ENCODE peak calls at places on chromosomes 16 and 17, in nine cellular contexts. One of them, this sample, is unnamed. For H3K4me1, the result is how much of the 10 kb centered on the place peaks cover.

GRCh38 chr17:81317992-81318391 is 22.9 kb upstream of the SLC38A10 start:
- DNase-seq in tibial nerve: no peak
- DNase-seq in body of pancreas: no peak
- DNase-seq in GM23338: peak
- DNase-seq in A549: no peak
- DNase-seq in heart left ventricle: no peak
- DNase-seq in aorta: no peak
- DNase-seq in IMR-90: no peak
- DNase-seq in heart right ventricle: no peak
- DNase-seq in this sample: no peak

GRCh38 chr16:52090080-52090479 is 456.9 kb downstream of the TOX3 start:
- DNase-seq in IMR-90: peak
- DNase-seq in GM23338: no peak
- DNase-seq in aorta: no peak
- DNase-seq in tibial nerve: no peak
- DNase-seq in heart right ventricle: no peak
- DNase-seq in body of pancreas: no peak
- DNase-seq in heart left ventricle: no peak
- DNase-seq in A549: no peak
- DNase-seq in this sample: no peak

GRCh38 chr16:70770968-70771552 is 29.9 kb downstream of the VAC14 start:
- DNase-seq in body of pancreas: peak
- DNase-seq in A549: peak
- DNase-seq in aorta: no peak
- DNase-seq in heart left ventricle: no peak
- DNase-seq in tibial nerve: peak
- DNase-seq in heart right ventricle: peak
- DNase-seq in GM23338: peak
- DNase-seq in IMR-90: peak
- DNase-seq in this sample: no peak

GRCh38 chr16:27431773-27432599 is 30.0 kb downstream of the IL21R start:
- DNase-seq in A549: no peak
- DNase-seq in IMR-90: peak
- DNase-seq in GM23338: no peak
- DNase-seq in aorta: no peak
- DNase-seq in heart right ventricle: peak
- DNase-seq in heart left ventricle: peak
- DNase-seq in tibial nerve: no peak
- DNase-seq in body of pancreas: no peak
- DNase-seq in this sample: peak

GRCh38 chr16:5077304-5077703 is 5.7 kb downstream of the ALG1 start:
- DNase-seq in GM23338: no peak
- DNase-seq in heart left ventricle: no peak
- DNase-seq in tibial nerve: no peak
- DNase-seq in heart right ventricle: no peak
- DNase-seq in IMR-90: no peak
- DNase-seq in A549: no peak
- DNase-seq in body of pancreas: no peak
- DNase-seq in aorta: no peak
- DNase-seq in this sample: no peak

GRCh38 chr16:53518550-53519416 is 15.8 kb upstream of the AKTIP start:
- DNase-seq in aorta: no peak
- DNase-seq in A549: no peak
- DNase-seq in tibial nerve: peak
- DNase-seq in IMR-90: peak
- DNase-seq in body of pancreas: no peak
- DNase-seq in heart left ventricle: no peak
- DNase-seq in GM23338: no peak
- DNase-seq in heart right ventricle: peak
- DNase-seq in this sample: no peak

GRCh38 chr17:4733073-4733531 is 1.9 kb downstream of the MED11 start:
- DNase-seq in IMR-90: no peak
- DNase-seq in aorta: peak
- DNase-seq in GM23338: peak
- DNase-seq in heart right ventricle: no peak
- DNase-seq in tibial nerve: no peak
- DNase-seq in heart left ventricle: no peak
- DNase-seq in body of pancreas: no peak
- DNase-seq in A549: no peak
- DNase-seq in this sample: no peak

GRCh38 chr16:13680021-13680672 is 239.8 kb upstream of the ERCC4 start:
- DNase-seq in aorta: no peak
- DNase-seq in tibial nerve: no peak
- DNase-seq in GM23338: peak
- DNase-seq in IMR-90: no peak
- DNase-seq in A549: no peak
- DNase-seq in body of pancreas: no peak
- DNase-seq in heart right ventricle: no peak
- DNase-seq in heart left ventricle: no peak
- DNase-seq in this sample: no peak

GRCh38 chr17:7046127-7046724 is 2.3 kb upstream of the SLC16A11 start:
- DNase-seq in heart left ventricle: no peak
- DNase-seq in body of pancreas: peak
- DNase-seq in GM23338: peak
- DNase-seq in A549: no peak
- DNase-seq in IMR-90: no peak
- DNase-seq in heart right ventricle: no peak
- DNase-seq in aorta: no peak
- DNase-seq in tibial nerve: no peak
- DNase-seq in this sample: peak

GRCh38 chr16:84730406-84731106 is 30.8 kb downstream of the USP10 start:
- DNase-seq in IMR-90: peak
- DNase-seq in A549: peak
- DNase-seq in heart left ventricle: no peak
- DNase-seq in GM23338: peak
- DNase-seq in body of pancreas: peak
- DNase-seq in heart right ventricle: peak
- DNase-seq in tibial nerve: peak
- DNase-seq in aorta: peak
- DNase-seq in this sample: no peak

GRCh38 chr17:82386881-82387498 is 15.4 kb downstream of the UTS2R start:
- DNase-seq in A549: no peak
- DNase-seq in tibial nerve: no peak
- DNase-seq in aorta: no peak
- DNase-seq in heart left ventricle: peak
- DNase-seq in GM23338: no peak
- DNase-seq in IMR-90: no peak
- DNase-seq in body of pancreas: no peak
- DNase-seq in heart right ventricle: no peak
- DNase-seq in this sample: no peak

GRCh38 chr17:4310349-4311060 is 46.7 kb upstream of the ANKFY1 start:
- DNase-seq in body of pancreas: peak
- DNase-seq in heart right ventricle: peak
- DNase-seq in GM23338: peak
- DNase-seq in IMR-90: peak
- DNase-seq in A549: no peak
- DNase-seq in tibial nerve: no peak
- DNase-seq in aorta: no peak
- DNase-seq in heart left ventricle: no peak
- DNase-seq in this sample: no peak

GRCh38 chr17:74390680-74391653 is 23.7 kb downstream of the GPR142 start:
- DNase-seq in A549: no peak
- DNase-seq in heart left ventricle: peak
- DNase-seq in GM23338: no peak
- DNase-seq in heart right ventricle: no peak
- DNase-seq in tibial nerve: no peak
- DNase-seq in body of pancreas: no peak
- DNase-seq in IMR-90: no peak
- DNase-seq in aorta: no peak
- DNase-seq in this sample: no peak

GRCh38 chr17:48545022-48545376 is at the start of gene HOXB2:
- DNase-seq in heart left ventricle: peak
- DNase-seq in IMR-90: peak
- DNase-seq in A549: no peak
- DNase-seq in aorta: no peak
- DNase-seq in tibial nerve: no peak
- DNase-seq in heart right ventricle: no peak
- DNase-seq in body of pancreas: no peak
- DNase-seq in GM23338: peak
- DNase-seq in this sample: no peak

GRCh38 chr17:78351449-78352006 is 8.3 kb downstream of the SOCS3 start:
- DNase-seq in body of pancreas: peak
- DNase-seq in aorta: peak
- DNase-seq in IMR-90: peak
- DNase-seq in heart right ventricle: peak
- DNase-seq in GM23338: peak
- DNase-seq in tibial nerve: peak
- DNase-seq in A549: no peak
- DNase-seq in heart left ventricle: peak
- DNase-seq in this sample: peak

DNA sequence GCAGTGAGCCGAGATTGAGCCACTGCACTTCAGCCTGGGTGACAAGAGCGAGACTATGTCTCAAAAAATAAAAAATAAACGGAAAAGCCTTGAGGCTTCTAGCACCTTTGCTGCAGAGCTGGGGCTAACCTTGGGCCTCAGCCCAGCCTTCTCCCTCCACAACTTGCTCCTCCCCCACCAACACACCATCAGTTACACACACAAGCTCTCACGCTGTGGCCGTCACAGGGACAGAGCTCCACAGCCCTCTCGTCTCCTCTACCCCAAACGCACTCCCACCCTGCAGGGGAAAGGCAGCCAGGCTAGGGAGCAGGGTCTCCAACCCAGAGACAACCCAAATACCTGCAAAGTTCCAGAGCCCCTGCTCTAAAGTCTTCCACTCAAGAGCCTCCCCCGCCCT is 22.0 kb upstream of the MRPS23 start:
- DNase-seq in IMR-90: no peak
- DNase-seq in tibial nerve: no peak
- DNase-seq in GM23338: no peak
- DNase-seq in heart right ventricle: no peak
- DNase-seq in heart left ventricle: no peak
- DNase-seq in A549: no peak
- DNase-seq in aorta: no peak
- DNase-seq in body of pancreas: peak
- DNase-seq in this sample: no peak
- H3K4me1 ChIP-seq in IMR-90: half or more
- H3K4me1 ChIP-seq in tibial nerve: under half
- H3K4me1 ChIP-seq in GM23338: half or more
- H3K4me1 ChIP-seq in heart right ventricle: under half
- H3K4me1 ChIP-seq in heart left ventricle: half or more
- H3K4me1 ChIP-seq in A549: half or more
- H3K4me1 ChIP-seq in aorta: under half
- H3K4me1 ChIP-seq in body of pancreas: half or more
- H3K4me1 ChIP-seq in this sample: half or more

GRCh38 chr17:20122236-20122879 is 113.2 kb downstream of the SPECC1 start:
- DNase-seq in heart right ventricle: no peak
- DNase-seq in heart left ventricle: no peak
- DNase-seq in aorta: no peak
- DNase-seq in IMR-90: no peak
- DNase-seq in GM23338: no peak
- DNase-seq in body of pancreas: no peak
- DNase-seq in A549: no peak
- DNase-seq in tibial nerve: no peak
- DNase-seq in this sample: no peak

GRCh38 chr17:20118280-20118679 is 109.1 kb downstream of the SPECC1 start:
- DNase-seq in GM23338: no peak
- DNase-seq in body of pancreas: no peak
- DNase-seq in heart left ventricle: no peak
- DNase-seq in heart right ventricle: no peak
- DNase-seq in A549: no peak
- DNase-seq in tibial nerve: no peak
- DNase-seq in aorta: no peak
- DNase-seq in IMR-90: no peak
- DNase-seq in this sample: no peak

GRCh38 chr17:20121359-20122235 is 112.4 kb downstream of the SPECC1 start:
- DNase-seq in IMR-90: peak
- DNase-seq in A549: peak
- DNase-seq in body of pancreas: peak
- DNase-seq in tibial nerve: peak
- DNase-seq in aorta: peak
- DNase-seq in heart left ventricle: no peak
- DNase-seq in heart right ventricle: peak
- DNase-seq in GM23338: peak
- DNase-seq in this sample: no peak

GRCh38 chr17:20123209-20123608 is 114.0 kb downstream of the SPECC1 start:
- DNase-seq in body of pancreas: no peak
- DNase-seq in aorta: no peak
- DNase-seq in heart right ventricle: no peak
- DNase-seq in tibial nerve: no peak
- DNase-seq in GM23338: no peak
- DNase-seq in heart left ventricle: no peak
- DNase-seq in IMR-90: no peak
- DNase-seq in A549: no peak
- DNase-seq in this sample: no peak

DNA sequence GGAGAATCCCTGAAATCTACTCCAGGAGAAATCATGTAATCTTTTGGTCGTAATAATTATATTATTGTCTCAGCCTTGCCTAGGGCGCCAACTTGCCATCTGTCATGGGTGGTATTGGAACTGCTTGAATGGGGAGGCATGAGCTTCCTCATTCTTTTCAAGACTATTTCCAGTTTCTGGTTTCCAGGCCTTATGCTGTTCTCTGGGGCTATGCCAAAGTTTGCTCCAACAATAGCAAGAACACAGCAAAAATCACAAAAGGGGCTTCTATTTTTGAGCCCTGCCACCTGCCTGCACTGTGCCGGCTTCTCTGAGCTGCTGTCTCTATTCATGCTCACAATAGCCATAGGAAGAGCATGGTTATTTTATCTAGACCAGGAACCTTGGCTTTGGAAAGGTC is 111.7 kb downstream of the SPECC1 start:
- DNase-seq in A549: no peak
- DNase-seq in tibial nerve: no peak
- DNase-seq in heart left ventricle: no peak
- DNase-seq in GM23338: no peak
- DNase-seq in body of pancreas: no peak
- DNase-seq in heart right ventricle: no peak
- DNase-seq in IMR-90: no peak
- DNase-seq in aorta: no peak
- DNase-seq in this sample: no peak
- H3K4me1 ChIP-seq in A549: under half
- H3K4me1 ChIP-seq in tibial nerve: under half
- H3K4me1 ChIP-seq in heart left ventricle: under half
- H3K4me1 ChIP-seq in GM23338: under half
- H3K4me1 ChIP-seq in body of pancreas: under half
- H3K4me1 ChIP-seq in heart right ventricle: under half
- H3K4me1 ChIP-seq in IMR-90: under half
- H3K4me1 ChIP-seq in aorta: under half
- H3K4me1 ChIP-seq in this sample: under half

GRCh38 chr17:79833744-79834574 is 5.3 kb downstream of the CBX4 start:
- DNase-seq in heart right ventricle: no peak
- DNase-seq in tibial nerve: no peak
- DNase-seq in GM23338: peak
- DNase-seq in IMR-90: no peak
- DNase-seq in body of pancreas: peak
- DNase-seq in heart left ventricle: no peak
- DNase-seq in A549: no peak
- DNase-seq in aorta: no peak
- DNase-seq in this sample: no peak
- H3K4me1 ChIP-seq in heart right ventricle: under half
- H3K4me1 ChIP-seq in tibial nerve: under half
- H3K4me1 ChIP-seq in GM23338: half or more
- H3K4me1 ChIP-seq in IMR-90: under half
- H3K4me1 ChIP-seq in body of pancreas: half or more
- H3K4me1 ChIP-seq in heart left ventricle: half or more
- H3K4me1 ChIP-seq in A549: half or more
- H3K4me1 ChIP-seq in aorta: under half
- H3K4me1 ChIP-seq in this sample: half or more

DNA sequence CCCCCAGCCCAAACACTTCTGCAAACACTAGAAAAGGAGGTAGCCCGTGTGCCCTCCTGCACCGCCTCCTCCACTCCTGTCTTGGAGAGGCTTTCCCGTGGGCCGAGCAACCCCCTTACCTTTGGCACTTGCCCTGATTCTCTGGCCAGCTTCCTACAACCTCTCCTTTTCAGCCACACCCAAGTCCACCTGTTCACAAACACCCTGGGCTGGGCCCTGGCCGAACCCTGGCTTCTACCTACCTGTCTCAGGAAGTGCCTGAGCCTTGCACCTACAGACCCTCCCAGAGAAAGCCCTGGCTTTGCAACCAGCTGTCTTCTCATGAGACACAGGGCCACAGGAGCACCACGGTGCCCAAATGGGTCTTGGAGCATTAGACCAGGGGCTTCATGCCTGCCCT is 2.0 kb upstream of the ANTKMT start:
- DNase-seq in heart left ventricle: no peak
- DNase-seq in tibial nerve: no peak
- DNase-seq in aorta: no peak
- DNase-seq in body of pancreas: no peak
- DNase-seq in A549: no peak
- DNase-seq in IMR-90: no peak
- DNase-seq in GM23338: no peak
- DNase-seq in heart right ventricle: no peak
- DNase-seq in this sample: no peak
- H3K4me1 ChIP-seq in heart left ventricle: under half
- H3K4me1 ChIP-seq in tibial nerve: under half
- H3K4me1 ChIP-seq in aorta: under half
- H3K4me1 ChIP-seq in body of pancreas: half or more
- H3K4me1 ChIP-seq in A549: half or more
- H3K4me1 ChIP-seq in IMR-90: under half
- H3K4me1 ChIP-seq in GM23338: under half
- H3K4me1 ChIP-seq in heart right ventricle: under half
- H3K4me1 ChIP-seq in this sample: under half

This sample was measured in suprapubic skin.